ENCODE peak calls at places on chromosomes 2 and 18, in eight cellular contexts. Z is IMR-90; X is fibroblast of lung; T is heart left ventricle; Y is spleen; M is adrenal gland; P is CD8-positive, alpha-beta T cell; I is brain microvascular endothelial cell. K is an unnamed sample.

GRCh38 chr2:67108231-67108630 is 288.9 kb upstream of the ETAA1 start:
- DNase-seq in Z (no peak), X (no peak), T (no peak), Y (no peak), M (no peak), P (no peak), I (no peak), K (no peak)

GRCh38 chr2:161709428-161709827 is 85.2 kb downstream of the SLC4A10 start:
- DNase-seq in Z (no peak), X (peak; percentile 3), T (no peak), Y (no peak), M (no peak), P (no peak), I (no peak), K (no peak)

GRCh38 chr2:68374184-68374583 is 9.1 kb downstream of the PLEK start:
- DNase-seq in Z (no peak), X (no peak), T (no peak), Y (no peak), M (no peak), P (no peak), I (no peak), K (no peak)

GRCh38 chr2:176503760-176504159 is 234.5 kb downstream of the MTX2 start:
- DNase-seq in Z (no peak), X (no peak), T (no peak), Y (no peak), M (no peak), P (no peak), I (no peak), K (no peak)

GRCh38 chr2:47069628-47070154 is 85.4 kb downstream of the STPG4 start:
- DNase-seq in Z (peak; percentile 65), X (peak; percentile 54), T (peak; percentile 81), Y (no peak), M (no peak), P (no peak), I (no peak), K (peak; percentile 93)

GRCh38 chr18:58887613-58887963 is 22.9 kb downstream of the ZNF532 start:
- DNase-seq in Z (no peak), X (no peak), T (peak; percentile 79), Y (peak; percentile 88), M (peak; percentile 69), P (no peak), I (peak; percentile 78), K (no peak)

GRCh38 chr2:216583606-216584005 is 49.6 kb upstream of the IGFBP2 start:
- DNase-seq in Z (no peak), X (no peak), T (no peak), Y (no peak), M (no peak), P (no peak), I (no peak), K (no peak)

GRCh38 chr2:172864182-172864581 is 128.5 kb downstream of the RAPGEF4 start:
- DNase-seq in Z (peak; percentile 51), X (peak; percentile 61), T (peak; percentile 35), Y (no peak), M (peak; percentile 68), P (peak; percentile 6), I (peak; percentile 36), K (no peak)

GRCh38 chr18:54241483-54241882 is 17.0 kb upstream of the MBD2 start:
- DNase-seq in Z (no peak), X (no peak), T (no peak), Y (no peak), M (no peak), P (no peak), I (no peak), K (no peak)

GRCh38 chr2:190180313-190181065 is 118.0 kb upstream of the MSTN start:
- DNase-seq in Z (no peak), X (peak; percentile 10), T (peak; percentile 74), Y (peak; percentile 85), M (peak; percentile 57), P (no peak), I (no peak), K (peak; percentile 15)

GRCh38 chr2:80293026-80293425 is 11.5 kb downstream of the LRRTM1 start:
- DNase-seq in Z (no peak), X (no peak), T (no peak), Y (no peak), M (no peak), P (no peak), I (no peak), K (no peak)

GRCh38 chr2:31219131-31219969 is 2.0 kb upstream of the CAPN14 start:
- DNase-seq in Z (no peak), X (no peak), T (no peak), Y (no peak), M (peak; percentile 19), P (no peak), I (no peak), K (no peak)

GRCh38 chr2:20666364-20667150 is at the start of gene GDF7:
- DNase-seq in Z (no peak), X (no peak), T (peak; percentile 62), Y (peak; percentile 90), M (no peak), P (no peak), I (no peak), K (no peak)

GRCh38 chr2:20666114-20666363 is 905 bp upstream of the GDF7 start:
- DNase-seq in Z (no peak), X (no peak), T (no peak), Y (no peak), M (no peak), P (no peak), I (no peak), K (no peak)

GRCh38 chr2:20667531-20668401 is 822 bp downstream of the GDF7 start:
- DNase-seq in Z (no peak), X (no peak), T (no peak), Y (no peak), M (no peak), P (no peak), I (no peak), K (no peak)

GRCh38 chr2:20668470-20668869 is 1.5 kb downstream of the GDF7 start:
- DNase-seq in Z (no peak), X (no peak), T (no peak), Y (no peak), M (no peak), P (no peak), I (no peak), K (no peak)

DNA sequence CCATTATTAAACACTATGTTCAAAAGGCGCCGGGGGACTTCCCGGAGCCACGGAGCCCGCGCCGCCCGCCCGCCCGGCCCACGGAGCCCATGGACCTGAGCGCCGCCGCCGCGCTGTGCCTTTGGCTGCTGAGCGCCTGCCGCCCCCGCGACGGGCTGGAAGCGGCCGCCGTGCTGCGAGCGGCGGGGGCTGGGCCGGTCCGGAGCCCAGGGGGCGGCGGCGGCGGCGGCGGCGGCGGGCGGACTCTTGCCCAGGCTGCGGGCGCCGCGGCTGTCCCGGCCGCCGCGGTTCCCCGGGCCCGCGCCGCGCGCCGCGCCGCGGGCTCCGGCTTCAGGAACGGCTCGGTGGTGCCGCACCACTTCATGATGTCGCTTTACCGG is 197 bp downstream of the GDF7 start:
- DNase-seq in Z (no peak), X (no peak), T (no peak), Y (no peak), M (no peak), P (no peak), I (no peak), K (no peak)
- TF ChIP-seq CTCF in Z (no peak), X (no peak), T (peak; percentile 11), Y (no peak), M (no peak), P (no peak), I (no peak), K (no peak)

DNA sequence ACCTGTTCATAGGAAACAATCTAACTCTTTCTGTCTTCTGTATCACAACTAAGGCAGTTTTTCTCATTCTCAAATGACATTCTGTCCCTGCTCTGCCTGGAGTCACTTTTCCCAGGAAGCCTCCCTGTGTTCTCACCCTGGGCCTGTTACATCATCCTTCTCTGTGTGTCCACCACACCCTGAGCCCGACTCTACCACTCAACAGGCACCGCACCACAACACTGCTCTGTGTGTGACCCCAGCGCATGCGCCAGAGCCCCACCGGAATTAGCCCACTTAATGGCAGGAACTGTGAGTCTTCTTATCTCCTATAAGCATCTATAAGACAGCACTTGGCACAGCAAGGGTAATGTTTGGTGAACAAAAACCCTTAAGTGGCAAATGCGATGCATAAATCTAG is 32.3 kb downstream of the TGFBRAP1 start:
- DNase-seq in Z (no peak), X (no peak), T (no peak), Y (no peak), M (no peak), P (no peak), I (no peak), K (no peak)
- H3K27ac ChIP-seq in Z (no peak overlapping the region), X (no peak overlapping the region), T (no peak overlapping the region), Y (no peak overlapping the region), M (no peak overlapping the region), P (no peak overlapping the region), I (no peak overlapping the region), K (no peak overlapping the region)

DNA sequence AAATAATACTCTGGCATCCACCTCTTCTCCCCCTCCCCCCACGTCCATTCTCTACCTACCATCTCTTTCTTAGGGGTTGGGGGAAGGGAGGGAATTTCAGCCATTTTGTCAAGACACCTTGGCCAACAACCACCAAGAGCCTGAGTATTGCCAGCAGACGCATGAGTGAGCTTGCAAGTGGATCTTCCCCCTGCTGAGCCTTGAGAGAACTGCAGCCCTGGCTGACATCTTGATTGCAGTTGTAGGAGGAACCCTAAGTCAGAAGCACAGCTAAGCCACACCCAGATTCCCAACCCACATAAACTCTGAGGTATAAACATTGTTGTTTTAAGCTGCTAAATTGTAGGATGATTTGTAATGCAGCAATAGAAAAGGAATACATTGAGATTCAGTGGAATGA is 165.6 kb downstream of the TMEFF2 start:
- DNase-seq in Z (peak; percentile 58), X (peak; percentile 24), T (no peak), Y (no peak), M (no peak), P (no peak), I (peak; percentile 21), K (no peak)
- TF ChIP-seq CTCF in Z (peak; percentile 24), X (peak; percentile 8), T (no peak), Y (no peak), M (no peak), P (no peak), I (peak; percentile 60), K (no peak)

GRCh38 chr2:196830701-196831100 is 21.5 kb upstream of the C2orf66 start:
- DNase-seq in Z (no peak), X (no peak), T (no peak), Y (no peak), M (no peak), P (no peak), I (no peak), K (no peak)
- H3K27ac ChIP-seq in Z (no peak overlapping the region), X (no peak overlapping the region), T (no peak overlapping the region), Y (no peak overlapping the region), M (no peak overlapping the region), P (no peak overlapping the region), I (no peak overlapping the region), K (no peak overlapping the region)

DNA sequence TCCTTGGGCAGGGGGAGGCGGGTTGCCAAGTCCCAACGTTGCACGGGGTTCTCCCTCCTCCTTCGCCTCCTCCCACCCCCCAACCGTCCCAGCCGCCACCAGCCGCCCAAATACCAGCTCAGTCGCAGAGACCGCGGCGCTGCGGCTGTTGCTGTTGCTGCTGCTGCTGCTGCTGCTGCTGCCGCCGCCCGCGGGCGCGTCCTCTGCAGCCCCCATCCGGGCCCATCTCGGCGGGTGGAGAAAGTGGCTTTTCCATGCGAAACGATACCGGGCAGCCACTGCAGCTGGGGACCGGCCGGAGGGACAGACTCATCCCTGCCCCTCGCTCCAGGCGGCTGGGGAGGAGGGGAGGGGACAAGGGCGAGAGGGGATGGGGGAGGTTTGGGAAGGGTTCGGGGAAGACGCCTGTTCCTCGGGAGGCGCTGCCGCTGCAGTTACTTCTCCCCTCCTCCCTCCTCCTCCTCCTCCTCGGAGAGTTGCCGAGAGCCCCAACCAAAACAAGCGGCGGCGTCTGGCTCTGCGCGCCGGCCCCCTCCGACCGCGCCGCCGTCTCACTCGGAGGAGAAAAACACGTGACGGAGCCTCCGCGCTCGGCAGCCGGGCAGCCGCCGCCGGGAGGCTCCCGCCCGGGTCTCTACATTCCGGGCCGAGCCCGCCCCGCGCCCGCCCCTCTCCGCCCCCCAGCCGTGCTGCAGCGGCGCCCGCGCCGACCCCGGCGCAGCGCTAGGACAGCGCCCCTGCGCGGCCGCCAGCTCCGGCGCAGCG is at the start of gene IRS1:
- DNase-seq in Z (peak; percentile 79), X (peak; percentile 88), T (peak; percentile 74), Y (peak; percentile 90), M (peak; percentile 72), P (peak; percentile 36), I (peak; percentile 52), K (peak; percentile 62)
- TF ChIP-seq CTCF in Z (peak; percentile 62), X (no peak), T (peak; percentile 44), Y (no peak), M (peak; percentile 66), P (peak; percentile 17), I (peak; percentile 25), K (peak; percentile 81)